ENCODE peak calls at places on chromosomes 12 and 14, in five cellular contexts. C is epithelial cell of esophagus; U is stimulated activated naive CD8-positive, alpha-beta T cell treated with anti-CD3 and anti-CD28 coated beads, Interleukin-15, amount 100 ng/mL, for 72 hours; L is GM13977; F is BJ. D is an unnamed sample.

GRCh38 chr12:27330846-27331245 is 1.8 kb upstream of the BMAL2 start:
- DNase-seq in U (no peak), L (no peak), F (no peak), C (peak; percentile 64), D (no peak)

GRCh38 chr12:51009038-51009437 is 17.1 kb downstream of the SLC11A2 start:
- DNase-seq in U (peak; percentile 39), C (no peak), F (no peak), L (no peak), D (no peak)

GRCh38 chr12:25184132-25184531 is 10.8 kb downstream of the DNAI7 start:
- DNase-seq in L (no peak), U (no peak), C (no peak), F (no peak), D (no peak)

GRCh38 chr12:3882896-3883564 is 9.8 kb upstream of the PARP11 start:
- DNase-seq in F (no peak), C (peak; percentile 54), U (no peak), L (peak; percentile 31), D (peak; percentile 53)

GRCh38 chr12:128844031-128844635 is 9.1 kb upstream of the GLT1D1 start:
- DNase-seq in F (no peak), L (no peak), C (no peak), U (peak; percentile 18), D (peak; percentile 50)

GRCh38 chr14:68542346-68542745 is 250.5 kb downstream of the ZFP36L1 start:
- DNase-seq in L (no peak), U (no peak), F (no peak), C (peak; percentile 54), D (no peak)

GRCh38 chr12:132718644-132719043 is 8.0 kb downstream of the PGAM5 start:
- DNase-seq in U (no peak), L (no peak), F (no peak), C (no peak), D (no peak)

GRCh38 chr12:12804011-12804410 is 9.1 kb upstream of the DDX47 start:
- DNase-seq in F (no peak), U (no peak), L (no peak), C (peak; percentile 86), D (no peak)

GRCh38 chr12:66482880-66483279 is 180.6 kb downstream of the HELB start:
- DNase-seq in F (no peak), C (no peak), U (no peak), L (no peak), D (no peak)

GRCh38 chr14:93332853-93333630 is at the start of gene BTBD7:
- DNase-seq in U (peak; percentile 94), L (peak; percentile 98), F (peak; percentile 54), C (peak; percentile 95), D (peak; percentile 98)

GRCh38 chr12:108842364-108842763 is 15.0 kb downstream of the SSH1 start:
- DNase-seq in C (peak; percentile 79), L (no peak), U (no peak), F (no peak), D (no peak)

GRCh38 chr12:131616316-131617098 is 94.4 kb upstream of the SFSWAP start:
- DNase-seq in L (no peak), C (no peak), F (no peak), U (no peak), D (no peak)

GRCh38 chr14:55583942-55584468 is 4.0 kb downstream of the KTN1 start:
- DNase-seq in L (no peak), U (no peak), F (no peak), C (no peak), D (no peak)